ENCODE peak calls at places on chromosomes 4 and X, in six cellular contexts. One of them, this sample, is unnamed.

GRCh38 chr4:129526812-129527211 is 430.9 kb downstream of the C4orf33 start:
- DNase-seq in fibroblast of lung: no peak
- DNase-seq in psoas muscle: no peak
- DNase-seq in HFFc6: no peak
- DNase-seq in neural progenitor cell: no peak
- DNase-seq in breast epithelium: no peak
- DNase-seq in this sample: no peak

GRCh38 chr4:14196141-14196540 is 568.6 kb upstream of the BOD1L1 start:
- DNase-seq in psoas muscle: no peak
- DNase-seq in breast epithelium: no peak
- DNase-seq in neural progenitor cell: peak; percentile 74
- DNase-seq in HFFc6: peak; percentile 39
- DNase-seq in fibroblast of lung: peak; percentile 65
- DNase-seq in this sample: no peak

GRCh38 chrX:134764202-134764785 is 106.0 kb upstream of the PLAC1 start:
- DNase-seq in HFFc6: peak; percentile 34
- DNase-seq in fibroblast of lung: peak; percentile 20
- DNase-seq in psoas muscle: no peak
- DNase-seq in breast epithelium: no peak
- DNase-seq in neural progenitor cell: peak; percentile 18
- DNase-seq in this sample: no peak

GRCh38 chr4:87025023-87025613 is 90.3 kb downstream of the AFF1 start:
- DNase-seq in HFFc6: no peak
- DNase-seq in breast epithelium: no peak
- DNase-seq in fibroblast of lung: no peak
- DNase-seq in psoas muscle: no peak
- DNase-seq in neural progenitor cell: no peak
- DNase-seq in this sample: no peak

GRCh38 chr4:20408596-20408995 is 156.9 kb downstream of the SLIT2 start:
- DNase-seq in psoas muscle: no peak
- DNase-seq in fibroblast of lung: peak; percentile 63
- DNase-seq in neural progenitor cell: no peak
- DNase-seq in HFFc6: no peak
- DNase-seq in breast epithelium: no peak
- DNase-seq in this sample: no peak

GRCh38 chrX:17081535-17081934 is 135.1 kb downstream of the REPS2 start:
- DNase-seq in psoas muscle: no peak
- DNase-seq in HFFc6: no peak
- DNase-seq in breast epithelium: no peak
- DNase-seq in fibroblast of lung: peak; percentile 10
- DNase-seq in neural progenitor cell: no peak
- DNase-seq in this sample: no peak

GRCh38 chrX:45172890-45173289 is 27.8 kb downstream of the DIPK2B start:
- DNase-seq in breast epithelium: no peak
- DNase-seq in HFFc6: peak; percentile 6
- DNase-seq in neural progenitor cell: no peak
- DNase-seq in psoas muscle: no peak
- DNase-seq in fibroblast of lung: peak; percentile 53
- DNase-seq in this sample: no peak

GRCh38 chrX:116267511-116268040 is 97.0 kb downstream of the AGTR2 start:
- DNase-seq in psoas muscle: no peak
- DNase-seq in fibroblast of lung: peak; percentile 56
- DNase-seq in neural progenitor cell: no peak
- DNase-seq in breast epithelium: no peak
- DNase-seq in HFFc6: no peak
- DNase-seq in this sample: no peak

GRCh38 chr4:66911898-66912297 is 633.4 kb downstream of the CENPC start:
- DNase-seq in psoas muscle: no peak
- DNase-seq in neural progenitor cell: no peak
- DNase-seq in fibroblast of lung: peak; percentile 95
- DNase-seq in breast epithelium: no peak
- DNase-seq in HFFc6: no peak
- DNase-seq in this sample: no peak

GRCh38 chr4:129322947-129323346 is 227.0 kb downstream of the C4orf33 start:
- DNase-seq in neural progenitor cell: peak; percentile 45
- DNase-seq in HFFc6: no peak
- DNase-seq in breast epithelium: no peak
- DNase-seq in psoas muscle: no peak
- DNase-seq in fibroblast of lung: no peak
- DNase-seq in this sample: no peak

GRCh38 chr4:56410247-56410646 is 23.0 kb upstream of the AASDH start:
- DNase-seq in fibroblast of lung: peak; percentile 98
- DNase-seq in neural progenitor cell: peak; percentile 83
- DNase-seq in HFFc6: peak; percentile 99
- DNase-seq in psoas muscle: no peak
- DNase-seq in breast epithelium: no peak
- DNase-seq in this sample: no peak

GRCh38 chr4:154551872-154552686 is 1.9 kb upstream of the PLRG1 start:
- DNase-seq in fibroblast of lung: peak; percentile 75
- DNase-seq in neural progenitor cell: peak; percentile 72
- DNase-seq in breast epithelium: peak; percentile 65
- DNase-seq in HFFc6: peak; percentile 79
- DNase-seq in psoas muscle: peak; percentile 73
- DNase-seq in this sample: peak; percentile 39

GRCh38 chr4:140044314-140044991 is 109.5 kb downstream of the MAML3 start:
- DNase-seq in neural progenitor cell: no peak
- DNase-seq in breast epithelium: no peak
- DNase-seq in fibroblast of lung: no peak
- DNase-seq in psoas muscle: no peak
- DNase-seq in HFFc6: no peak
- DNase-seq in this sample: no peak

GRCh38 chr4:71300964-71301363 is 37.9 kb upstream of the SLC4A4 start:
- DNase-seq in HFFc6: no peak
- DNase-seq in neural progenitor cell: no peak
- DNase-seq in psoas muscle: no peak
- DNase-seq in breast epithelium: no peak
- DNase-seq in fibroblast of lung: no peak
- DNase-seq in this sample: no peak

GRCh38 chrX:67583171-67583570 is 39.4 kb downstream of the AR start:
- DNase-seq in neural progenitor cell: no peak
- DNase-seq in psoas muscle: no peak
- DNase-seq in breast epithelium: no peak
- DNase-seq in fibroblast of lung: no peak
- DNase-seq in HFFc6: no peak
- DNase-seq in this sample: no peak

GRCh38 chr4:172188248-172188976 is 375.2 kb downstream of the GALNTL6 start:
- DNase-seq in psoas muscle: no peak
- DNase-seq in breast epithelium: no peak
- DNase-seq in fibroblast of lung: no peak
- DNase-seq in HFFc6: no peak
- DNase-seq in neural progenitor cell: no peak
- DNase-seq in this sample: no peak

GRCh38 chr4:141486375-141486997 is 149.9 kb upstream of the IL15 start:
- DNase-seq in fibroblast of lung: peak; percentile 86
- DNase-seq in neural progenitor cell: no peak
- DNase-seq in psoas muscle: no peak
- DNase-seq in HFFc6: peak; percentile 84
- DNase-seq in breast epithelium: no peak
- DNase-seq in this sample: no peak

GRCh38 chr4:90445380-90445779 is 318.2 kb downstream of the CCSER1 start:
- DNase-seq in HFFc6: no peak
- DNase-seq in psoas muscle: no peak
- DNase-seq in neural progenitor cell: no peak
- DNase-seq in breast epithelium: no peak
- DNase-seq in fibroblast of lung: no peak
- DNase-seq in this sample: no peak

GRCh38 chr4:59200992-59201391 is 1999.1 kb upstream of the ADGRL3 start:
- DNase-seq in fibroblast of lung: no peak
- DNase-seq in psoas muscle: no peak
- DNase-seq in breast epithelium: no peak
- DNase-seq in HFFc6: no peak
- DNase-seq in neural progenitor cell: no peak
- DNase-seq in this sample: no peak

GRCh38 chr4:113026556-113026955 is 22.9 kb upstream of the ANK2 start:
- DNase-seq in HFFc6: peak; percentile 27
- DNase-seq in neural progenitor cell: no peak
- DNase-seq in breast epithelium: no peak
- DNase-seq in fibroblast of lung: peak; percentile 72
- DNase-seq in psoas muscle: no peak
- DNase-seq in this sample: no peak

GRCh38 chr4:22515888-22516541 is at the start of gene ADGRA3:
- DNase-seq in neural progenitor cell: peak; percentile 91
- DNase-seq in psoas muscle: peak; percentile 88
- DNase-seq in breast epithelium: peak; percentile 67
- DNase-seq in fibroblast of lung: peak; percentile 72
- DNase-seq in HFFc6: peak; percentile 40
- DNase-seq in this sample: no peak

GRCh38 chr4:188130355-188130754 is 8.9 kb upstream of the TRIML1 start:
- DNase-seq in neural progenitor cell: peak; percentile 29
- DNase-seq in fibroblast of lung: no peak
- DNase-seq in HFFc6: no peak
- DNase-seq in psoas muscle: no peak
- DNase-seq in breast epithelium: no peak
- DNase-seq in this sample: no peak

GRCh38 chrX:118507766-118508165 is 12.2 kb downstream of the DOCK11 start:
- DNase-seq in psoas muscle: no peak
- DNase-seq in breast epithelium: no peak
- DNase-seq in HFFc6: no peak
- DNase-seq in fibroblast of lung: no peak
- DNase-seq in neural progenitor cell: no peak
- DNase-seq in this sample: no peak

GRCh38 chr4:48315728-48316630 is 25.4 kb upstream of the SLAIN2 start:
- DNase-seq in HFFc6: peak; percentile 60
- DNase-seq in neural progenitor cell: peak; percentile 58
- DNase-seq in psoas muscle: no peak
- DNase-seq in fibroblast of lung: peak; percentile 68
- DNase-seq in breast epithelium: no peak
- DNase-seq in this sample: no peak

GRCh38 chr4:632391-632790 is 7.0 kb downstream of the PDE6B start:
- DNase-seq in fibroblast of lung: no peak
- DNase-seq in HFFc6: no peak
- DNase-seq in breast epithelium: no peak
- DNase-seq in psoas muscle: no peak
- DNase-seq in neural progenitor cell: no peak
- DNase-seq in this sample: no peak

GRCh38 chr4:56906534-56906933 is 1.2 kb upstream of the REST start:
- DNase-seq in neural progenitor cell: no peak
- DNase-seq in fibroblast of lung: no peak
- DNase-seq in breast epithelium: no peak
- DNase-seq in psoas muscle: no peak
- DNase-seq in HFFc6: no peak
- DNase-seq in this sample: no peak

GRCh38 chr4:31104033-31104432 is 383.9 kb downstream of the PCDH7 start:
- DNase-seq in psoas muscle: no peak
- DNase-seq in breast epithelium: no peak
- DNase-seq in fibroblast of lung: peak; percentile 67
- DNase-seq in neural progenitor cell: no peak
- DNase-seq in HFFc6: no peak
- DNase-seq in this sample: no peak

GRCh38 chr4:82555279-82555678 is 6.5 kb downstream of the TMEM150C start:
- DNase-seq in breast epithelium: no peak
- DNase-seq in HFFc6: no peak
- DNase-seq in fibroblast of lung: no peak
- DNase-seq in psoas muscle: no peak
- DNase-seq in neural progenitor cell: peak; percentile 31
- DNase-seq in this sample: no peak
- TF ChIP-seq CTCF in breast epithelium: no peak
- TF ChIP-seq CTCF in HFFc6: no peak
- TF ChIP-seq CTCF in fibroblast of lung: no peak
- TF ChIP-seq CTCF in psoas muscle: no peak
- TF ChIP-seq CTCF in neural progenitor cell: peak; percentile 34
- TF ChIP-seq CTCF in this sample: no peak

GRCh38 chr4:8228319-8229250 is 29.5 kb downstream of the SH3TC1 start:
- DNase-seq in HFFc6: peak; percentile 34
- DNase-seq in psoas muscle: peak; percentile 84
- DNase-seq in neural progenitor cell: peak; percentile 23
- DNase-seq in breast epithelium: no peak
- DNase-seq in fibroblast of lung: peak; percentile 87
- DNase-seq in this sample: peak; percentile 70
- TF ChIP-seq CTCF in HFFc6: no peak
- TF ChIP-seq CTCF in psoas muscle: no peak
- TF ChIP-seq CTCF in neural progenitor cell: no peak
- TF ChIP-seq CTCF in breast epithelium: no peak
- TF ChIP-seq CTCF in fibroblast of lung: no peak
- TF ChIP-seq CTCF in this sample: no peak

GRCh38 chr4:176789955-176790354 is 2.8 kb downstream of the VEGFC start:
- DNase-seq in HFFc6: peak; percentile 94
- DNase-seq in fibroblast of lung: peak; percentile 71
- DNase-seq in neural progenitor cell: peak; percentile 46
- DNase-seq in breast epithelium: no peak
- DNase-seq in psoas muscle: no peak
- DNase-seq in this sample: no peak
- TF ChIP-seq CTCF in HFFc6: peak; percentile 86
- TF ChIP-seq CTCF in fibroblast of lung: peak; percentile 59
- TF ChIP-seq CTCF in neural progenitor cell: peak; percentile 69
- TF ChIP-seq CTCF in breast epithelium: no peak
- TF ChIP-seq CTCF in psoas muscle: peak; percentile 66
- TF ChIP-seq CTCF in this sample: no peak

GRCh38 chrX:53022381-53022780 is 26.2 kb upstream of the GPR173 start:
- DNase-seq in HFFc6: no peak
- DNase-seq in breast epithelium: no peak
- DNase-seq in fibroblast of lung: no peak
- DNase-seq in neural progenitor cell: no peak
- DNase-seq in psoas muscle: no peak
- DNase-seq in this sample: no peak
- TF ChIP-seq CTCF in HFFc6: no peak
- TF ChIP-seq CTCF in breast epithelium: no peak
- TF ChIP-seq CTCF in fibroblast of lung: no peak
- TF ChIP-seq CTCF in neural progenitor cell: no peak
- TF ChIP-seq CTCF in psoas muscle: no peak
- TF ChIP-seq CTCF in this sample: no peak

GRCh38 chr4:44760142-44760898 is 34.0 kb upstream of the GNPDA2 start:
- DNase-seq in breast epithelium: no peak
- DNase-seq in HFFc6: peak; percentile 48
- DNase-seq in neural progenitor cell: peak; percentile 52
- DNase-seq in psoas muscle: no peak
- DNase-seq in fibroblast of lung: peak; percentile 22
- DNase-seq in this sample: no peak
- TF ChIP-seq CTCF in breast epithelium: no peak
- TF ChIP-seq CTCF in HFFc6: peak; percentile 83
- TF ChIP-seq CTCF in neural progenitor cell: peak; percentile 72
- TF ChIP-seq CTCF in psoas muscle: peak; percentile 47
- TF ChIP-seq CTCF in fibroblast of lung: peak; percentile 18
- TF ChIP-seq CTCF in this sample: peak; percentile 30